ENCODE peak calls at places on chromosomes 12 and 14, in four cellular contexts. U is activated naive CD4-positive, alpha-beta T cell; V is CD8-positive, alpha-beta T cell; P is retina. L is an unnamed sample.

GRCh38 chr14:72906879-72907278 is 13.0 kb upstream of the DPF3 start:
- DNase-seq in P (no peak), U (no peak), V (no peak), L (no peak)

GRCh38 chr12:47838286-47838931 is 18.7 kb upstream of the HDAC7 start:
- DNase-seq in U (peak), P (peak), V (no peak), L (peak)

GRCh38 chr12:93089805-93090569 is 160.9 kb upstream of the EEA1 start:
- DNase-seq in P (no peak), V (no peak), U (no peak), L (no peak)

GRCh38 chr12:22828059-22828458 is 203.1 kb downstream of the ETNK1 start:
- DNase-seq in U (no peak), V (no peak), P (no peak), L (no peak)

GRCh38 chr14:74573421-74574091 is 38.5 kb downstream of the LTBP2 start:
- DNase-seq in U (no peak), V (no peak), P (no peak), L (no peak)

GRCh38 chr14:38405851-38406630 is 150.1 kb upstream of the CLEC14A start:
- DNase-seq in U (no peak), P (peak), V (no peak), L (peak)

GRCh38 chr12:76922821-76923315 is 44.0 kb upstream of the CSRP2 start:
- DNase-seq in P (no peak), U (no peak), V (no peak), L (no peak)

GRCh38 chr14:100893760-100894159 is 9.8 kb downstream of the RTL1 start:
- DNase-seq in U (no peak), V (no peak), P (no peak), L (no peak)

GRCh38 chr12:57834086-57834876 is 12.2 kb downstream of the CTDSP2 start:
- DNase-seq in V (no peak), U (no peak), P (no peak), L (no peak)

GRCh38 chr12:105928436-105928835 is 210.3 kb downstream of the NUAK1 start:
- DNase-seq in U (no peak), V (no peak), P (no peak), L (no peak)

GRCh38 chr12:120162763-120163162 is 31.8 kb downstream of the GCN1 start:
- DNase-seq in V (no peak), U (no peak), P (no peak), L (no peak)

GRCh38 chr12:14399871-14400270 is 34.4 kb downstream of the ATF7IP start:
- DNase-seq in P (no peak), V (no peak), U (no peak), L (no peak)

GRCh38 chr14:96098309-96098998 is 59.3 kb downstream of the C14orf132 start:
- DNase-seq in U (no peak), P (peak), V (no peak), L (peak)

GRCh38 chr12:613996-614726 is 49.1 kb downstream of the NINJ2 start:
- DNase-seq in V (peak), P (peak), U (peak), L (no peak)

GRCh38 chr14:102979406-102979805 is 56.9 kb downstream of the AMN start:
- DNase-seq in U (no peak), P (no peak), V (no peak), L (no peak)

GRCh38 chr12:120684523-120684932 is 2.4 kb upstream of the MLEC start:
- DNase-seq in P (no peak), U (no peak), V (no peak), L (no peak)

GRCh38 chr12:104303538-104304151 is at the start of gene EID3:
- DNase-seq in U (peak), P (peak), V (peak), L (peak)

GRCh38 chr12:122788387-122788786 is 14.0 kb downstream of the CCDC62 start:
- DNase-seq in V (no peak), U (no peak), P (no peak), L (no peak)

GRCh38 chr14:69553221-69553620 is 21.4 kb downstream of the CCDC177 start:
- DNase-seq in P (no peak), U (no peak), V (no peak), L (no peak)

GRCh38 chr14:68979722-68980552 is 835 bp upstream of the ACTN1 start:
- DNase-seq in P (peak), U (no peak), V (no peak), L (peak)

GRCh38 chr14:91257328-91258020 is 13.0 kb upstream of the GPR68 start:
- DNase-seq in P (no peak), V (no peak), U (no peak), L (no peak)

GRCh38 chr14:77459072-77459723 is 1.3 kb downstream of the AHSA1 start:
- DNase-seq in U (peak), V (peak), P (peak), L (peak)

GRCh38 chr14:58844544-58844943 is 206.8 kb downstream of the DACT1 start:
- DNase-seq in V (no peak), P (no peak), U (no peak), L (no peak)

GRCh38 chr12:14238224-14238792 is 127.2 kb upstream of the ATF7IP start:
- DNase-seq in U (no peak), V (no peak), P (no peak), L (no peak)

GRCh38 chr12:64653123-64653522 is 42.8 kb downstream of the RASSF3 start:
- DNase-seq in P (no peak), V (no peak), U (no peak), L (no peak)

GRCh38 chr12:112606611-112607366 is 184.8 kb upstream of the RPH3A start:
- DNase-seq in P (no peak), V (no peak), U (no peak), L (no peak)

GRCh38 chr12:108826807-108827721 is 30.3 kb downstream of the SSH1 start:
- DNase-seq in U (no peak), V (no peak), P (peak), L (peak)

GRCh38 chr14:20782280-20782890 is 1.3 kb downstream of the RNASE6 start:
- DNase-seq in P (no peak), V (no peak), U (no peak), L (no peak)

GRCh38 chr12:121580959-121581680 is at the start of gene KDM2B:
- DNase-seq in V (no peak), U (peak), P (peak), L (no peak)

GRCh38 chr14:72528059-72528950 is 365.6 kb downstream of the DPF3 start:
- DNase-seq in V (no peak), P (no peak), U (no peak), L (no peak)

GRCh38 chr12:130434560-130434959 is 96.9 kb downstream of the PIWIL1 start:
- DNase-seq in U (no peak), V (no peak), P (no peak), L (no peak)

GRCh38 chr12:105279460-105280056 is 43.6 kb upstream of the APPL2 start:
- DNase-seq in U (no peak), P (peak), V (peak), L (peak)

GRCh38 chr12:90801776-90802175 is 153.2 kb downstream of the CCER1 start:
- DNase-seq in U (no peak), V (no peak), P (no peak), L (no peak)

L was measured in glutamatergic neuron.